ENCODE peak calls at places on chromosomes 12 and 14, in four cellular contexts. Y, B, J and Z are unnamed samples.

GRCh38 chr12:100346660-100347059 is 10.2 kb upstream of the SLC17A8 start:
- DNase-seq in Y (no peak), B (no peak), J (no peak), Z (no peak)

GRCh38 chr14:64938972-64939816 is 3.4 kb downstream of the GPX2 start:
- DNase-seq in Y (peak), B (no peak), J (no peak), Z (peak)

GRCh38 chr14:58824106-58824505 is 186.3 kb downstream of the DACT1 start:
- DNase-seq in Y (no peak), B (no peak), J (no peak), Z (no peak)

GRCh38 chr14:30771595-30771994 is 102.8 kb upstream of the COCH start:
- DNase-seq in Y (no peak), B (no peak), J (no peak), Z (no peak)

GRCh38 chr12:77594386-77594785 is 236.3 kb upstream of the NAV3 start:
- DNase-seq in Y (no peak), B (no peak), J (no peak), Z (no peak)

GRCh38 chr12:90428881-90429280 is 526.1 kb downstream of the CCER1 start:
- DNase-seq in Y (no peak), B (no peak), J (no peak), Z (no peak)

GRCh38 chr14:68665792-68666195 is 127.1 kb downstream of the ZFP36L1 start:
- DNase-seq in Y (no peak), B (no peak), J (no peak), Z (no peak)

GRCh38 chr12:126247936-126248335 is 1182.7 kb downstream of the AACS start:
- DNase-seq in Y (no peak), B (no peak), J (no peak), Z (no peak)

GRCh38 chr12:108495054-108495453 is 20.0 kb upstream of the FICD start:
- DNase-seq in Y (no peak), B (no peak), J (no peak), Z (no peak)

GRCh38 chr14:100868621-100869370 is 34.7 kb downstream of the RTL1 start:
- DNase-seq in Y (no peak), B (no peak), J (no peak), Z (no peak)
- H3K27ac ChIP-seq in Y (no peak), B (no peak), J (no peak), Z (no peak)

GRCh38 chr14:45743884-45744283 is 490.9 kb upstream of the MIS18BP1 start:
- DNase-seq in Y (no peak), B (no peak), J (no peak), Z (no peak)

GRCh38 chr14:45742187-45742586 is 489.2 kb upstream of the MIS18BP1 start:
- DNase-seq in Y (no peak), B (no peak), J (no peak), Z (no peak)
- TF ChIP-seq CTCF in Y (no peak), B (no peak), J (no peak), Z (no peak)

GRCh38 chr12:52521175-52521574 is 981 bp upstream of the KRT5 start:
- DNase-seq in Y (no peak), B (no peak), J (no peak), Z (peak)
- H3K27ac ChIP-seq in Y (no peak), B (no peak), J (no peak), Z (no peak)

GRCh38 chr12:104180389-104180788 is 35.2 kb upstream of the TXNRD1 start:
- DNase-seq in Y (no peak), B (no peak), J (no peak), Z (no peak)

GRCh38 chr12:104177336-104177662 is 38.3 kb upstream of the TXNRD1 start:
- DNase-seq in Y (no peak), B (no peak), J (no peak), Z (no peak)

GRCh38 chr12:104181313-104181712 is 34.3 kb upstream of the TXNRD1 start:
- DNase-seq in Y (no peak), B (no peak), J (no peak), Z (no peak)

GRCh38 chr12:104175726-104176247 is 37.8 kb upstream of the NFYB start:
- DNase-seq in Y (no peak), B (no peak), J (no peak), Z (peak)

GRCh38 chr12:104177663-104178501 is 37.7 kb upstream of the TXNRD1 start:
- DNase-seq in Y (peak), B (peak), J (peak), Z (peak)
- TF ChIP-seq CTCF in Y (no peak), B (no peak), J (peak), Z (no peak)